ENCODE peak calls at places on chromosomes 6 and 20, in five cellular contexts. One of them, this sample, is unnamed.

GRCh38 chr20:40497781-40498691 is 191.0 kb downstream of the MAFB start:
- DNase-seq in T-helper 2 cell: no peak
- DNase-seq in IMR-90: no peak
- DNase-seq in WTC11: no peak
- DNase-seq in fibroblast of the aortic adventitia: no peak
- DNase-seq in this sample: no peak

GRCh38 chr6:108953681-108954080 is 105.5 kb downstream of the ARMC2 start:
- DNase-seq in WTC11: no peak
- DNase-seq in T-helper 2 cell: no peak
- DNase-seq in fibroblast of the aortic adventitia: peak
- DNase-seq in IMR-90: peak
- DNase-seq in this sample: no peak

GRCh38 chr20:18481596-18481995 is 14.4 kb downstream of the POLR3F start:
- DNase-seq in IMR-90: no peak
- DNase-seq in WTC11: no peak
- DNase-seq in fibroblast of the aortic adventitia: no peak
- DNase-seq in T-helper 2 cell: no peak
- DNase-seq in this sample: no peak

GRCh38 chr6:111846511-111847409 is 26.5 kb downstream of the FYN start:
- DNase-seq in WTC11: no peak
- DNase-seq in fibroblast of the aortic adventitia: peak
- DNase-seq in IMR-90: no peak
- DNase-seq in T-helper 2 cell: no peak
- DNase-seq in this sample: no peak

GRCh38 chr6:116111552-116112528 is 11.2 kb downstream of the NT5DC1 start:
- DNase-seq in T-helper 2 cell: no peak
- DNase-seq in IMR-90: peak
- DNase-seq in WTC11: peak
- DNase-seq in fibroblast of the aortic adventitia: peak
- DNase-seq in this sample: peak

GRCh38 chr20:62926229-62927127 is at the start of gene DIDO1:
- DNase-seq in IMR-90: peak
- DNase-seq in fibroblast of the aortic adventitia: peak
- DNase-seq in T-helper 2 cell: peak
- DNase-seq in WTC11: peak
- DNase-seq in this sample: peak

GRCh38 chr6:34745277-34746103 is 11.8 kb upstream of the SNRPC start:
- DNase-seq in WTC11: no peak
- DNase-seq in IMR-90: peak
- DNase-seq in fibroblast of the aortic adventitia: peak
- DNase-seq in T-helper 2 cell: no peak
- DNase-seq in this sample: no peak

GRCh38 chr6:135144678-135145508 is 36.2 kb upstream of the MYB start:
- DNase-seq in IMR-90: peak
- DNase-seq in T-helper 2 cell: no peak
- DNase-seq in fibroblast of the aortic adventitia: peak
- DNase-seq in WTC11: no peak
- DNase-seq in this sample: no peak

GRCh38 chr20:37524221-37524700 is 3.2 kb downstream of the NNAT start:
- DNase-seq in T-helper 2 cell: no peak
- DNase-seq in fibroblast of the aortic adventitia: no peak
- DNase-seq in IMR-90: no peak
- DNase-seq in WTC11: no peak
- DNase-seq in this sample: no peak

GRCh38 chr6:106973018-106973840 is 1.3 kb downstream of the CD24 start:
- DNase-seq in T-helper 2 cell: no peak
- DNase-seq in fibroblast of the aortic adventitia: no peak
- DNase-seq in IMR-90: no peak
- DNase-seq in WTC11: peak
- DNase-seq in this sample: peak

GRCh38 chr6:92667843-92668242 is 751.5 kb downstream of the EPHA7 start:
- DNase-seq in IMR-90: peak
- DNase-seq in fibroblast of the aortic adventitia: no peak
- DNase-seq in WTC11: no peak
- DNase-seq in T-helper 2 cell: no peak
- DNase-seq in this sample: no peak

GRCh38 chr20:48841861-48842529 is 14.2 kb upstream of the PREX1 start:
- DNase-seq in IMR-90: peak
- DNase-seq in WTC11: no peak
- DNase-seq in fibroblast of the aortic adventitia: peak
- DNase-seq in T-helper 2 cell: no peak
- DNase-seq in this sample: no peak

GRCh38 chr6:130252527-130253237 is 29.9 kb upstream of the SAMD3 start:
- DNase-seq in IMR-90: no peak
- DNase-seq in T-helper 2 cell: no peak
- DNase-seq in fibroblast of the aortic adventitia: no peak
- DNase-seq in WTC11: no peak
- DNase-seq in this sample: no peak

GRCh38 chr6:8831366-8832152 is 396.2 kb upstream of the SLC35B3 start:
- DNase-seq in WTC11: no peak
- DNase-seq in T-helper 2 cell: no peak
- DNase-seq in IMR-90: no peak
- DNase-seq in fibroblast of the aortic adventitia: no peak
- DNase-seq in this sample: no peak

GRCh38 chr20:47024461-47024937 is 129.9 kb downstream of the EYA2 start:
- DNase-seq in fibroblast of the aortic adventitia: peak
- DNase-seq in T-helper 2 cell: no peak
- DNase-seq in WTC11: no peak
- DNase-seq in IMR-90: peak
- DNase-seq in this sample: no peak

GRCh38 chr6:157885211-157885788 is 62.3 kb downstream of the SNX9 start:
- DNase-seq in T-helper 2 cell: no peak
- DNase-seq in IMR-90: no peak
- DNase-seq in fibroblast of the aortic adventitia: no peak
- DNase-seq in WTC11: no peak
- DNase-seq in this sample: no peak

GRCh38 chr6:154448448-154449096 is 61.9 kb downstream of the CNKSR3 start:
- DNase-seq in fibroblast of the aortic adventitia: peak
- DNase-seq in IMR-90: peak
- DNase-seq in T-helper 2 cell: no peak
- DNase-seq in WTC11: no peak
- DNase-seq in this sample: no peak

GRCh38 chr20:63740070-63740500 is 509 bp downstream of the SLC2A4RG start:
- DNase-seq in fibroblast of the aortic adventitia: peak
- DNase-seq in IMR-90: peak
- DNase-seq in WTC11: peak
- DNase-seq in T-helper 2 cell: no peak
- DNase-seq in this sample: peak

GRCh38 chr20:61979090-61979489 is 86.6 kb downstream of the TAF4 start:
- DNase-seq in WTC11: no peak
- DNase-seq in T-helper 2 cell: no peak
- DNase-seq in fibroblast of the aortic adventitia: no peak
- DNase-seq in IMR-90: no peak
- DNase-seq in this sample: no peak

GRCh38 chr20:37451616-37452015 is 69.4 kb upstream of the NNAT start:
- DNase-seq in T-helper 2 cell: no peak
- DNase-seq in IMR-90: no peak
- DNase-seq in fibroblast of the aortic adventitia: no peak
- DNase-seq in WTC11: no peak
- DNase-seq in this sample: no peak

GRCh38 chr6:71420693-71421328 is 132.2 kb downstream of the OGFRL1 start:
- DNase-seq in IMR-90: peak
- DNase-seq in T-helper 2 cell: no peak
- DNase-seq in fibroblast of the aortic adventitia: peak
- DNase-seq in WTC11: peak
- DNase-seq in this sample: peak

GRCh38 chr6:27332692-27333641 is 20.9 kb upstream of the POM121L2 start:
- DNase-seq in fibroblast of the aortic adventitia: peak
- DNase-seq in T-helper 2 cell: no peak
- DNase-seq in WTC11: peak
- DNase-seq in IMR-90: peak
- DNase-seq in this sample: peak

GRCh38 chr20:8315639-8316573 is 183.8 kb downstream of the PLCB1 start:
- DNase-seq in T-helper 2 cell: no peak
- DNase-seq in WTC11: no peak
- DNase-seq in fibroblast of the aortic adventitia: no peak
- DNase-seq in IMR-90: no peak
- DNase-seq in this sample: no peak

GRCh38 chr6:30700340-30700739 is 9.6 kb upstream of the NRM start:
- DNase-seq in WTC11: no peak
- DNase-seq in T-helper 2 cell: no peak
- DNase-seq in IMR-90: no peak
- DNase-seq in fibroblast of the aortic adventitia: no peak
- DNase-seq in this sample: no peak

GRCh38 chr6:36659271-36659670 is 19.2 kb upstream of the CDKN1A start:
- DNase-seq in T-helper 2 cell: no peak
- DNase-seq in WTC11: no peak
- DNase-seq in IMR-90: peak
- DNase-seq in fibroblast of the aortic adventitia: peak
- DNase-seq in this sample: no peak

GRCh38 chr6:131756039-131756438 is 45.2 kb upstream of the CTAGE9 start:
- DNase-seq in IMR-90: no peak
- DNase-seq in WTC11: no peak
- DNase-seq in T-helper 2 cell: no peak
- DNase-seq in fibroblast of the aortic adventitia: no peak
- DNase-seq in this sample: no peak

GRCh38 chr6:43097098-43097489 is 21.0 kb downstream of the PTK7 start:
- DNase-seq in T-helper 2 cell: no peak
- DNase-seq in WTC11: no peak
- DNase-seq in fibroblast of the aortic adventitia: no peak
- DNase-seq in IMR-90: no peak
- DNase-seq in this sample: no peak

GRCh38 chr20:62596921-62597320 is 45.4 kb upstream of the SLCO4A1 start:
- DNase-seq in IMR-90: no peak
- DNase-seq in T-helper 2 cell: no peak
- DNase-seq in fibroblast of the aortic adventitia: no peak
- DNase-seq in WTC11: no peak
- DNase-seq in this sample: peak

GRCh38 chr20:54173653-54174451 is at the start of gene CYP24A1:
- DNase-seq in fibroblast of the aortic adventitia: no peak
- DNase-seq in WTC11: peak
- DNase-seq in T-helper 2 cell: no peak
- DNase-seq in IMR-90: no peak
- DNase-seq in this sample: peak